ENCODE peak calls at places on chromosomes 6 and 20, in six cellular contexts. D is IMR-90, Z is H9, S is H1, R is neuronal stem cell, H is trophoblast cell. A is an unnamed sample. For H3K79me1, the result is how much of the 10 kb centered on the place peaks cover.

GRCh38 chr20:45306431-45306982 is at the start of gene RBPJL:
- DNase-seq in R (no peak), S (no peak), Z (peak), H (peak), D (no peak), A (peak)

GRCh38 chr6:104431096-104431495 is 428.6 kb downstream of the HACE1 start:
- DNase-seq in Z (no peak), R (no peak), S (no peak), D (no peak), H (no peak), A (no peak)

GRCh38 chr20:57329608-57330221 is at the start of gene SPO11:
- DNase-seq in R (no peak), D (no peak), Z (peak), H (peak), S (peak), A (no peak)

GRCh38 chr6:5181494-5182287 is 79.1 kb downstream of the LYRM4 start:
- DNase-seq in R (no peak), H (peak), D (no peak), Z (no peak), S (no peak), A (peak)

GRCh38 chr6:88750936-88751335 is 212.5 kb downstream of the RNGTT start:
- DNase-seq in D (no peak), H (no peak), S (no peak), Z (no peak), R (no peak), A (no peak)

GRCh38 chr20:12207875-12208274 is 290.2 kb downstream of the BTBD3 start:
- DNase-seq in R (peak), D (peak), H (peak), Z (peak), S (peak), A (peak)

GRCh38 chr6:31587791-31588777 is 2.0 kb downstream of the LST1 start:
- DNase-seq in Z (no peak), H (no peak), R (no peak), S (no peak), D (no peak), A (no peak)

GRCh38 chr6:129785081-129785755 is 75.2 kb upstream of the ARHGAP18 start:
- DNase-seq in Z (no peak), H (no peak), R (no peak), S (no peak), D (peak), A (no peak)

GRCh38 chr6:151377095-151377494 is 14.3 kb downstream of the ZBTB2 start:
- DNase-seq in S (no peak), D (no peak), Z (no peak), H (no peak), R (no peak), A (no peak)

GRCh38 chr6:77178821-77179220 is 284.5 kb downstream of the HTR1B start:
- DNase-seq in H (no peak), D (peak), S (no peak), R (no peak), Z (no peak), A (peak)

GRCh38 chr6:112691289-112691688 is 344.2 kb downstream of the RFPL4B start:
- DNase-seq in S (no peak), H (no peak), Z (no peak), D (peak), R (no peak), A (peak)

GRCh38 chr6:148700713-148701392 is 46.0 kb upstream of the UST start:
- DNase-seq in D (peak), H (peak), Z (no peak), R (peak), S (no peak), A (peak)

DNA sequence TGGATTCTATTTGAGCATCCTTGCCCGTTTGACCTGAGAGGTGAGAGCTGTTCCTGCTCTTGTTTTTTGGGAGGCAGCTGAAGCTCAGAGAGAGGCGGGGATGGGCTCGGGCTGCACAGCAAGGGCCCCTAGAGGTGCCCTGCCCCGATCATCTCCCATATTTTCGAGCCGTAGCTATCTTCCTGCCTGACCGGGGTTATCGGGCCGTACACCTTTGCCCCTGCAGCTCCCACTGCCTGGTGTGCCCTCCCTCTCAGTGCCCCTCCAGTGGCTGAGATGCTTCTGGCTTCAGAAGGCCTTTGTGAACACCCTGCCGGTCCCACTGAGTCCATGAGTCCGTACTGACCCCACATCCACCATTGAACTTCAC is 6.7 kb downstream of the SRC start:
- DNase-seq in D (no peak), Z (no peak), R (no peak), H (no peak), S (no peak), A (no peak)
- H3K79me1 ChIP-seq in D (under half), Z (under half), R (under half), H (under half), S (under half), A (half or more)

DNA sequence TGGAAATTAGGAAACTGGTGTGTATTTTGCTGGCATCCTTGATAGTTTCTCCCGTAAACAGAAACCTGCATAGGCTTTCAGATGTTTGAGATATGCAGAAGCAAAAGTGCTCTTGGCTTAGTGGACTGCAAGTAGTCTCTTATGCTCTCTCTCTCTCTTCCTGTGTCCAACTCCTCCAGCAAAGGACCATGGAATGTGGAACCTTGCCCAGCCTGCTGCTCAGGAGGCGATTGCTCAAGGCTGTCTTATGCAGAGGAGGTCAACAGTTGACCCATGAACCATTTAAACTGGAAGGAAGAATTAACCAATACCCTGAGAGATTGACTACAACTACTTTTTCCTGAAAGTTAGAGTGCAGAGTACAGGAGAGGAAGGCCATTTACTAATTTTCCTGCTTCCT is 105.1 kb downstream of the RPS12 start:
- DNase-seq in S (no peak), D (peak), Z (no peak), H (peak), R (no peak), A (peak)
- H2AFZ ChIP-seq in S (peak), D (peak), Z (no peak), H (no peak), R (peak), A (no peak)

GRCh38 chr6:11428351-11428750 is 109.2 kb upstream of the TMEM170B start:
- DNase-seq in H (no peak), R (no peak), S (no peak), Z (no peak), D (no peak), A (no peak)

GRCh38 chr6:11427827-11428245 is 109.7 kb upstream of the TMEM170B start:
- DNase-seq in D (peak), R (no peak), H (peak), S (no peak), Z (no peak), A (peak)

GRCh38 chr6:11426571-11426970 is 111.0 kb upstream of the TMEM170B start:
- DNase-seq in S (no peak), H (peak), R (no peak), Z (no peak), D (no peak), A (no peak)

GRCh38 chr6:11425876-11426275 is 111.7 kb upstream of the TMEM170B start:
- DNase-seq in D (no peak), Z (no peak), H (no peak), S (no peak), R (no peak), A (no peak)

GRCh38 chr6:11427091-11427739 is 110.3 kb upstream of the TMEM170B start:
- DNase-seq in S (no peak), R (no peak), Z (no peak), H (no peak), D (no peak), A (no peak)
- H2AK5ac ChIP-seq in S (peak), R (no peak), Z (no peak), H (peak), D (peak), A (peak)

GRCh38 chr6:142901616-142902015 is 43.4 kb downstream of the HIVEP2 start:
- DNase-seq in R (no peak), D (no peak), H (no peak), S (no peak), Z (no peak), A (no peak)
- H3K79me1 ChIP-seq in R (under half), D (under half), H (under half), S (under half), Z (under half), A (under half)

DNA sequence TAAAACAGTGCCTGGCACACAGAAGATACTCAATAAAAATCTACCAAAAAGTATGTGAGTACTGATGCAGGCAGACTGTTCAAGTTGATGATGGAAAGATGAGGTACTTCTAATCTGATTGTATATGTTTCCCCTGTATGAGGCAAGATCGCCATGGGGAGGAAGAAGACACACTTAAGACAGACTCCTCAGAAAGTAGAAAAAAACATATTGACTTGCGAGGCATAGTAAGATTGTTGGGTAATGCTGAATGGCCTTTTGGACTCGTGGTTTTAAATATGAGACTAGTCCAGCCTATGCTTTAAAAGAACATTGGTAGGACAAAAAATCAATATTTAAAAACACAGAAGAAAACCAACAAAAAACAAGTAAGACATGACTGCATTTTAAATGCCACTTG is 72.6 kb downstream of the SHPRH start:
- DNase-seq in R (no peak), S (no peak), D (peak), Z (no peak), H (no peak), A (peak)
- H2AFZ ChIP-seq in R (no peak), S (no peak), D (no peak), Z (no peak), H (no peak), A (no peak)

DNA sequence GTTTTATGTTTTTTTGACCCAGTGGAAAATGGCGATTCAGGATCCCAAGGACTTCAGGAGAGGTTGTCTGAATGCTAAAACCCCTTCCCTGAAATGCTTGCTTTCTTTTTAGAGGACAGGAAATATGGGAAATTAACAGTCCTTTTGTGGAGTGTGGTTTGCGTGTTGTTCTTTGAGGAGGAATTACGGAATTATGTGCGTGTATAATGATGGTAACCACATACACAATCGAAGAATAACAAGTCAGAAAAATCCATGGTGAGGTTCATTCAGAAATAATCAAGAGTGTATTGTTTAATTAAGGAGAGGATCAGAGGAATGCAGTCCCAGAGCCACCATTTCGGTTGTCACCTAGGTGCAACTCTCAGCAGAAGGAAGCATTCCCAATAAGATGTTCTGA is 73.2 kb downstream of the PHACTR3 start:
- DNase-seq in H (no peak), D (no peak), S (no peak), R (no peak), Z (no peak), A (no peak)
- H2AK5ac ChIP-seq in H (no peak), D (no peak), S (no peak), R (no peak), Z (no peak), A (no peak)

GRCh38 chr20:17646901-17647301 is 35.1 kb downstream of the RRBP1 start:
- DNase-seq in D (no peak), S (no peak), R (no peak), H (no peak), Z (no peak), A (no peak)

GRCh38 chr20:17645010-17645409 is 37.0 kb downstream of the RRBP1 start:
- DNase-seq in S (no peak), H (no peak), D (no peak), Z (no peak), R (no peak), A (no peak)

GRCh38 chr20:17646209-17646717 is 35.8 kb downstream of the RRBP1 start:
- DNase-seq in D (no peak), Z (no peak), R (no peak), S (no peak), H (no peak), A (no peak)

GRCh38 chr20:17644451-17644850 is 37.6 kb downstream of the RRBP1 start:
- DNase-seq in H (peak), S (no peak), R (no peak), Z (no peak), D (no peak), A (no peak)

GRCh38 chr20:17645546-17646208 is 36.4 kb downstream of the RRBP1 start:
- DNase-seq in H (peak), D (no peak), S (no peak), R (no peak), Z (no peak), A (no peak)
- H3K79me1 ChIP-seq in H (under half), D (under half), S (under half), R (under half), Z (under half), A (under half)